ENCODE peak calls at places on chromosomes 11 and 22, in seven cellular contexts. Y is sigmoid colon, Z is neuronal stem cell, E is left lung, M is gastrocnemius medialis, K is MM.1S, F is GM23248. S is an unnamed sample.

GRCh38 chr11:111229604-111230003 is 15.9 kb upstream of the POU2AF2 start:
- DNase-seq in K (no peak), M (no peak), Z (no peak), E (no peak), Y (no peak), F (no peak), S (no peak)

GRCh38 chr11:68471360-68472340 is 11.1 kb downstream of the PPP6R3 start:
- DNase-seq in M (no peak), K (no peak), F (peak), Z (no peak), Y (no peak), E (no peak), S (no peak)

GRCh38 chr11:71484248-71485062 is 31.5 kb downstream of the NADSYN1 start:
- DNase-seq in E (no peak), M (peak), Y (peak), K (no peak), Z (no peak), F (no peak), S (no peak)

GRCh38 chr11:104433751-104434150 is 269.8 kb upstream of the PDGFD start:
- DNase-seq in Y (no peak), F (no peak), Z (no peak), M (no peak), E (no peak), K (no peak), S (no peak)

GRCh38 chr11:42974510-42974909 is 337.3 kb upstream of the API5 start:
- DNase-seq in Y (no peak), M (no peak), K (no peak), Z (no peak), E (no peak), F (no peak), S (no peak)

GRCh38 chr11:79232346-79232745 is 208.5 kb downstream of the TENM4 start:
- DNase-seq in K (no peak), E (no peak), M (no peak), F (peak), Y (no peak), Z (no peak), S (no peak)

GRCh38 chr11:119258983-119259382 is 52.8 kb downstream of the CBL start:
- DNase-seq in F (no peak), E (no peak), M (no peak), Z (no peak), Y (no peak), K (no peak), S (no peak)

GRCh38 chr11:118953265-118953664 is 2.8 kb upstream of the UPK2 start:
- DNase-seq in F (no peak), Z (peak), M (no peak), K (no peak), E (no peak), Y (no peak), S (no peak)

GRCh38 chr22:37669586-37669985 is 5.8 kb upstream of the LGALS1 start:
- DNase-seq in Z (no peak), E (no peak), K (no peak), F (peak), M (no peak), Y (no peak), S (no peak)

GRCh38 chr22:44573451-44573850 is 75.4 kb upstream of the RTL6 start:
- DNase-seq in F (no peak), Y (peak), Z (no peak), M (no peak), K (no peak), E (no peak), S (no peak)

GRCh38 chr11:1780700-1781592 is 17.2 kb upstream of the CTSD start:
- DNase-seq in F (no peak), K (no peak), Y (peak), Z (no peak), E (peak), M (no peak), S (no peak)

GRCh38 chr11:70611166-70611565 is 212.8 kb downstream of the CTTN start:
- DNase-seq in M (no peak), K (no peak), F (no peak), Y (no peak), Z (no peak), E (no peak), S (no peak)

GRCh38 chr11:14617241-14618027 is 26.2 kb upstream of the PDE3B start:
- DNase-seq in Y (no peak), F (peak), M (no peak), E (no peak), Z (no peak), K (no peak), S (no peak)

DNA sequence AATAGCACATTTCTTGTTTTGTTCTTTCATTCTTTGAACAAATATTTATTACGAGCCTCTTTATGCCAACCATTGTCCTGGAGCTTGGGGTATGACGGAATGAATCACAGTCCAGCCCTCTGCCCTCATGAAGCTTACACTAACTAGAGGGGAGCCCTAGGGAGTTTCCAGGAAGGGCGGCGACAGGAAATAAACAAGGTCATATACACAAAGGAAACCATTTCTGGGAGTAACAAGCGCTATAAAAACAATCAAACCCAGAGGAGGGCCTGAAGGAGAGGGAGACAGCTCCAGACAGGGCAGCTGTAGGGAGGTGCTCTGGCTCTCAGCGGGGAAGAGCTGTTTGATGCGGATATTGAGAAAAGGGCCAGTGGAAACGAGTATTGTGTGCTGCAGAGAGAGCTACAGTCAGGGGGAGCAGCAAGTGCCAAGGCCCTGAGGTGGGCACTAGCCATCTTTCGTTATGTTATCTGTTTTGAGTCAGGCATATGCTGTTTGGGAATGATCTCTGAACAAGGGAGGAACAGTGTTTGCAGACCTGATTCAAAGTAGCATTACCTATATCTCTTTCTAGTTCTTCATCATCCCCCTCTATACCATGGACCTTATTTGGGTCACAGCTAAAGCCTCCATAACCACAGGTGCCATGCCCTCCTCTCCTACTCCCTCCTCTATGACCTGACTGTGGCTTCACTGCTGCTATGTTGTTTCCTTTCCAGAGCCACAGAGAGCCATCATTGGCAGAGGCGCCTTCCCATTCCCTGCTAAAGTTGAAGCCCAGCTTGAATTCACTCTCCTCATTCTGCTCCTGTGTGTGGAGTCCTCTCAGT is 15.3 kb upstream of the ZBTB16 start:
- DNase-seq in Y (no peak), F (no peak), Z (no peak), K (no peak), E (no peak), M (no peak), S (no peak)
- H3K27ac ChIP-seq in Y (no peak), F (no peak), Z (no peak), K (no peak), E (peak), M (peak), S (no peak)

GRCh38 chr11:73439002-73439843 is 63.0 kb downstream of the RELT start:
- DNase-seq in Z (no peak), Y (no peak), E (no peak), F (peak), K (no peak), M (no peak), S (no peak)
- H3K27ac ChIP-seq in Z (no peak), Y (no peak), E (no peak), F (no peak), K (no peak), M (peak), S (no peak)

GRCh38 chr11:93734427-93735222 is 6.7 kb downstream of the TAF1D start:
- DNase-seq in Y (no peak), F (no peak), Z (no peak), M (no peak), K (no peak), E (no peak), S (no peak)

GRCh38 chr11:93736129-93736528 is 5.2 kb downstream of the TAF1D start:
- DNase-seq in K (no peak), Z (no peak), F (peak), M (no peak), E (no peak), Y (no peak), S (no peak)

GRCh38 chr11:93737904-93738612 is 3.2 kb downstream of the TAF1D start:
- DNase-seq in Z (no peak), E (no peak), M (no peak), K (peak), F (peak), Y (no peak), S (no peak)

GRCh38 chr11:93733474-93733873 is 7.8 kb downstream of the TAF1D start:
- DNase-seq in M (no peak), Z (no peak), K (no peak), E (no peak), F (no peak), Y (no peak), S (no peak)

GRCh38 chr11:93735627-93736026 is 5.7 kb downstream of the TAF1D start:
- DNase-seq in M (no peak), Z (no peak), E (no peak), Y (no peak), F (no peak), K (no peak), S (no peak)
- H3K27ac ChIP-seq in M (no peak), Z (no peak), E (no peak), Y (no peak), F (peak), K (peak), S (no peak)

DNA sequence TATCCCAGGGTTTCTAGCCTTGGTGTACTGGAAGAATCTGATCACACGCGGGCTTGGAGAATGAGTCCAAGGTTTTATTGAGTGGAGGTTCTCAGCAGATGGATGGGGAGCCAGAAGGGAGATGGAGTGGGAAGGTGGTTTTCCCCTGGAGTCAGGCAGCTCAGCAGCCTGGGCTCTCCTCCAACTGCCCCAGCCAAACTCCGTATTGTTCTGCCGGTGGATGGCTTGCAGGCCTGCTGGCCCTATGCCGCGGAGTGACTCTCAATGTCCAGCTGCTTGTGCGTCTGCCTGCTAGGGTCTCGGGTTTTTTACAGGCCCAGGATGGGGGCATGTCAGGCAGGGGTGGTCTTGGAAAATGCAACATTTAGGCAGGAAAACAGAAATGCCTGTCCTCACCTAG is 162.4 kb upstream of the LMO1 start:
- DNase-seq in E (no peak), K (no peak), Y (no peak), Z (no peak), M (no peak), F (no peak), S (no peak)
- H3K27ac ChIP-seq in E (no peak), K (no peak), Y (no peak), Z (no peak), M (no peak), F (no peak), S (no peak)

DNA sequence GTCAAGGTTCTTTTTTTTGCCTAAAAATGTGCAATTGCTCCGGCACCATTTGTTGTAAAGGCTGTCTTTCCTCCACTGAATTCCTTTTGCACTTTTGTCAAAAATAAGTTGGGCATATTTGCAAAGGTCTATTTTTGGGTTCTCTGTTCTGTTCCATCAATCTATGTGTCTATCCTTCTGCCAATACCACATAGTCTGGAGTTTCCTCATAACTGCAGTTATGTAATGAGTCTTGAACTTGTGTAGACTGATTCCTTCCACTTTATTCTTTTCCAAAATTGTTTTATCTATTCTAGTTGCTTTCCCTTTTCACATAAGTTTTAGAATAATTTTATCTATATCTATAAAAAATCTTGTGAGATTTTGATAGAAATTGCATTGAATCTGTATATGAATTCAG is 6.7 kb downstream of the KCNJ5 start:
- DNase-seq in F (peak), Z (no peak), K (no peak), M (no peak), E (no peak), Y (no peak), S (no peak)
- H3K27ac ChIP-seq in F (no peak), Z (no peak), K (no peak), M (no peak), E (no peak), Y (no peak), S (no peak)

GRCh38 chr11:47409440-47410403 is 1.3 kb downstream of the SLC39A13 start:
- DNase-seq in E (no peak), Y (no peak), K (no peak), Z (no peak), M (peak), F (peak), S (no peak)

GRCh38 chr11:47412152-47412746 is 3.9 kb downstream of the SLC39A13 start:
- DNase-seq in M (peak), Y (peak), F (peak), Z (no peak), K (peak), E (peak), S (no peak)

GRCh38 chr11:47408598-47409439 is 429 bp downstream of the SLC39A13 start:
- DNase-seq in F (peak), K (no peak), Z (no peak), Y (peak), E (no peak), M (peak), S (no peak)

GRCh38 chr11:47407746-47408590 is at the start of gene SLC39A13:
- DNase-seq in E (peak), Z (peak), M (peak), K (peak), F (peak), Y (peak), S (peak)

GRCh38 chr11:47410404-47411264 is 2.2 kb downstream of the SLC39A13 start:
- DNase-seq in Y (no peak), K (no peak), E (no peak), F (no peak), Z (no peak), M (no peak), S (no peak)
- H3K27ac ChIP-seq in Y (peak), K (no peak), E (no peak), F (peak), Z (no peak), M (peak), S (peak)

DNA sequence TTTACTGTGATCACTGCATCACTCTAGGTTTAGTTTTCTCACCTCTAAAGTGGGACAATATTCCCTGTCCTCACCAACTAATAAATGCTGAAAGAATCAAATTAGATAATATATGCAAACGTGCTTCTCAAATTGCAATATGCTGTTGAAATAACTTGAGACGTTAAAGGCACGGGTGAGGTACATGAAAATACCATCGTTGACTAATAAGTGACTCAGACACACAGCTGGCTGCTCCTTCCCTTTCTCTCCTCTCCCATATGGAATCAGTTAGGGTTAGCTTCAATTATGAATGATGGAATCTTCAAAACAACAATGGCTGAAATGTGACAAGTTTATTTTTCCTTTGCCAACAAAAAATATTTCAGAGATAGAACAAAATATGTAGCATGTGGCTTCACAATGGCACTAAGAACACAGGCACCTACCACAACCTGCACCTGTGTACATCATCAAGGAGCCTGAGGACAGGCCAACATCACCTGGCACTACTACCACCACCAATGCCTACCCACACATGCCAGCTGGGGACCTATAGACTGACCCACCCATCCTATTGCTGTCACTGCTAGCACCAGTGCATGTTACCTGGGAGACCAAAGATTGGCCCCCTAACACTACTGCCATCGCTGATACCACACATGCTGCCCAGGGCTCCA is 13.7 kb downstream of the GDPD4 start:
- DNase-seq in M (no peak), K (no peak), F (peak), E (no peak), Z (no peak), Y (no peak), S (no peak)
- H3K27ac ChIP-seq in M (no peak), K (no peak), F (peak), E (no peak), Z (no peak), Y (no peak), S (no peak)

GRCh38 chr22:20015187-20015625 is 1.4 kb downstream of the ARVCF start:
- DNase-seq in F (no peak), M (peak), Z (no peak), Y (no peak), K (no peak), E (no peak), S (no peak)
- H3K27ac ChIP-seq in F (no peak), M (peak), Z (no peak), Y (no peak), K (no peak), E (no peak), S (no peak)

DNA sequence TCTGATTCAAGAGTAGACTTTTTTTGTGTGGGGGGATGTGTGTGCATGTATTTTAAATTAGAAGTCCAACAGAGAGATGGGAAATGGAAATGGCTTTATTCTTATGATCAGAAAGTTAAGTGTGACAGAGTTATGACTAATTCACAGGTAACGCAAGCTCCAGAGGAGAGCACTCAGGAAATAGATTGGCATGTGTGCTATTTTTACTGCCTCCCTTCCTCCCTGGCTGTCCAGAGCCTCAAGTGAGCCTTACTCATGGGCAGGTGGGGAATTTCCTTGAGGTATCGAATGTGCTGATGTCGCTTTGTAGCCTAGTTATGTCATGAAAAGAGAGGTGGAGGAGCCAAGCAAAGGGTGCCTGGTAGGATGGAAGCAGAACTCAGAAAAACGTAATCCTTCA is 70.3 kb upstream of the BDNF start:
- DNase-seq in M (no peak), Y (no peak), K (no peak), F (no peak), Z (no peak), E (peak), S (no peak)
- H3K27ac ChIP-seq in M (no peak), Y (no peak), K (no peak), F (no peak), Z (no peak), E (no peak), S (no peak)

S was measured in thoracic aorta.